ENCODE peak calls at places on chromosomes 13 and 19, in six cellular contexts. One of them, this sample, is unnamed.

GRCh38 chr13:112849500-112849899 is 119.5 kb upstream of the MCF2L start:
- DNase-seq in upper lobe of right lung: no peak
- DNase-seq in AG09319: no peak
- DNase-seq in thyroid gland: peak; percentile 78
- DNase-seq in ovary: no peak
- DNase-seq in fibroblast of mammary gland: peak; percentile 10
- DNase-seq in this sample: no peak

GRCh38 chr13:98332691-98333090 is 155.6 kb upstream of the RNF113B start:
- DNase-seq in upper lobe of right lung: no peak
- DNase-seq in AG09319: no peak
- DNase-seq in thyroid gland: no peak
- DNase-seq in ovary: no peak
- DNase-seq in fibroblast of mammary gland: no peak
- DNase-seq in this sample: no peak

GRCh38 chr13:34842466-34842865 is 99.6 kb upstream of the NBEA start:
- DNase-seq in upper lobe of right lung: no peak
- DNase-seq in AG09319: no peak
- DNase-seq in thyroid gland: no peak
- DNase-seq in ovary: no peak
- DNase-seq in fibroblast of mammary gland: no peak
- DNase-seq in this sample: peak; percentile 3

GRCh38 chr13:97117388-97117910 is 104.7 kb upstream of the MBNL2 start:
- DNase-seq in upper lobe of right lung: no peak
- DNase-seq in AG09319: no peak
- DNase-seq in thyroid gland: no peak
- DNase-seq in ovary: no peak
- DNase-seq in fibroblast of mammary gland: no peak
- DNase-seq in this sample: no peak

GRCh38 chr13:20945952-20946383 is 43.4 kb upstream of the XPO4 start:
- DNase-seq in upper lobe of right lung: peak; percentile 62
- DNase-seq in AG09319: no peak
- DNase-seq in thyroid gland: peak; percentile 9
- DNase-seq in ovary: no peak
- DNase-seq in fibroblast of mammary gland: no peak
- DNase-seq in this sample: peak; percentile 16

GRCh38 chr13:108948269-108948671 is 318.9 kb downstream of the MYO16 start:
- DNase-seq in upper lobe of right lung: no peak
- DNase-seq in AG09319: no peak
- DNase-seq in thyroid gland: no peak
- DNase-seq in ovary: no peak
- DNase-seq in fibroblast of mammary gland: peak; percentile 68
- DNase-seq in this sample: no peak

GRCh38 chr13:109412232-109412935 is 374.0 kb downstream of the IRS2 start:
- DNase-seq in upper lobe of right lung: no peak
- DNase-seq in AG09319: no peak
- DNase-seq in thyroid gland: peak; percentile 40
- DNase-seq in ovary: no peak
- DNase-seq in fibroblast of mammary gland: no peak
- DNase-seq in this sample: no peak

GRCh38 chr19:35710784-35711723 is 6.7 kb downstream of the ZBTB32 start:
- DNase-seq in upper lobe of right lung: no peak
- DNase-seq in AG09319: no peak
- DNase-seq in thyroid gland: no peak
- DNase-seq in ovary: no peak
- DNase-seq in fibroblast of mammary gland: peak; percentile 13
- DNase-seq in this sample: peak; percentile 83

GRCh38 chr13:26837997-26838396 is 77.4 kb upstream of the GPR12 start:
- DNase-seq in upper lobe of right lung: no peak
- DNase-seq in AG09319: no peak
- DNase-seq in thyroid gland: no peak
- DNase-seq in ovary: no peak
- DNase-seq in fibroblast of mammary gland: no peak
- DNase-seq in this sample: no peak

GRCh38 chr13:80668452-80668851 is 327.5 kb upstream of the SPRY2 start:
- DNase-seq in upper lobe of right lung: no peak
- DNase-seq in AG09319: no peak
- DNase-seq in thyroid gland: no peak
- DNase-seq in ovary: no peak
- DNase-seq in fibroblast of mammary gland: peak; percentile 20
- DNase-seq in this sample: no peak

GRCh38 chr13:48826039-48826438 is 149.7 kb upstream of the FNDC3A start:
- DNase-seq in upper lobe of right lung: no peak
- DNase-seq in AG09319: no peak
- DNase-seq in thyroid gland: no peak
- DNase-seq in ovary: no peak
- DNase-seq in fibroblast of mammary gland: no peak
- DNase-seq in this sample: no peak

GRCh38 chr13:47117268-47117667 is 220.4 kb upstream of the HTR2A start:
- DNase-seq in upper lobe of right lung: no peak
- DNase-seq in AG09319: peak; percentile 11
- DNase-seq in thyroid gland: no peak
- DNase-seq in ovary: no peak
- DNase-seq in fibroblast of mammary gland: peak; percentile 85
- DNase-seq in this sample: no peak

DNA sequence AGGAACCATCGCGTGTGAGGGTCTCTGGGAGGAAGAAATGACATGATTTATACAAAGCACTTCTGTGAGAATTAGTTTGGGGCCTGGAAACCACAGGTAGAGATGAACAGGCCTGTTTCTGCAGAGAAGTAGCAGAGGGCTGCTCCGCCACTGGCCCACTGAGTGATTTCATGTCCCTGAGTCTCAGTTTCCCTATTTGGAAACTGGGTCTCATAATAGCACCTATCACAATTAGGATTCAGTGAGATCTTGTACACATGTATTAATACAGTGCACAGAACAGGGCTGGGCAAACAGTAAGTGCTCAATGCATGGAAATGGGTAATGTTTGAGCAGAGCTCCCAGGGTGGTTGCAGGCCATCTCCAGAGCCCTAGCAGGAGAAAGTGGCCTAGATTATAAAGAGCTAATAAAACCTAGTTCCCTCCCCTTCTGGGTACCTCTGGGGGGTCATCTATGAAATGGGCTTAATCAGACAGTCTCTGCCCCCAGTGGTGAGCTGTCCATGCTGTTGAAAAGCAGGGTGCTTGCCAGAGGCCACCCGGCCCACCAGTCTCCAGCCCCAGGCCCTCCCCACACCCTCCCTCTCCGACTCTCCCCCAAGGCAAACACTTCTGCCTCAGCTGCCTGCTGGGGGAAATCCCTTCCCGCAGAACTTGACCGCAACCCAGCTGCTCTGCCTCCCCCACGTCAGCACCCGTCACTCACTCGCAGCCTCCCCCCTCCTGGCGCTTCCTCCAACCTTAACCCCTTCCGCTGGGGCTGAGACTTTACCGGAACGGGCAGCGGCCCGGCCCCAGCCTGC is 4.5 kb downstream of the BCL3 start:
- DNase-seq in upper lobe of right lung: peak; percentile 97
- DNase-seq in AG09319: peak; percentile 92
- DNase-seq in thyroid gland: peak; percentile 86
- DNase-seq in ovary: peak; percentile 83
- DNase-seq in fibroblast of mammary gland: peak; percentile 98
- DNase-seq in this sample: peak; percentile 95
- TF ChIP-seq CTCF in upper lobe of right lung: peak; percentile 21
- TF ChIP-seq CTCF in AG09319: no peak
- TF ChIP-seq CTCF in thyroid gland: no peak
- TF ChIP-seq CTCF in ovary: no peak
- TF ChIP-seq CTCF in fibroblast of mammary gland: no peak
- TF ChIP-seq CTCF in this sample: no peak

GRCh38 chr19:1252818-1253513 is 4.6 kb downstream of the MIDN start:
- DNase-seq in upper lobe of right lung: peak; percentile 97
- DNase-seq in AG09319: peak; percentile 96
- DNase-seq in thyroid gland: peak; percentile 87
- DNase-seq in ovary: peak; percentile 93
- DNase-seq in fibroblast of mammary gland: peak; percentile 98
- DNase-seq in this sample: peak; percentile 76
- TF ChIP-seq CTCF in upper lobe of right lung: no peak
- TF ChIP-seq CTCF in AG09319: peak; percentile 5
- TF ChIP-seq CTCF in thyroid gland: no peak
- TF ChIP-seq CTCF in ovary: peak; percentile 31
- TF ChIP-seq CTCF in fibroblast of mammary gland: peak; percentile 1
- TF ChIP-seq CTCF in this sample: peak; percentile 15

DNA sequence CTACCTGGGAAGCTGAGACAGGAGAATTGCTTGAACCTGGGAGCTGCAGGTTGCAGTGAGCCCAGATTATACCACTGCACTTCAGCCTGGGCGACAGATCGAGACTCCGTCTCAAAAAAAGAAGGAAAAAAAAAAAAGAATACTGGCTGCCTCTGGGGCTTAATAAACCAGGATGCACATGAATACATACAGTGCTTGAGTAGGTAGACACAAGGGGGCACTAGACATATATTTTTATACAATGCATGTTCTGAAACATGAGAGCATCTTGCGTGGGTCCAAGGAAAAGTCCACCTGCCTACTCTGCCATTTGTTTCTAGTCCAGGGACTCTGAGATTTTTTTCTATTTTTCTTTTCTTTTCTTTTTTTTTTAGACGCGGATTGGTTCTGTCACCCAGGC is 31.2 kb downstream of the KEAP1 start:
- DNase-seq in upper lobe of right lung: no peak
- DNase-seq in AG09319: no peak
- DNase-seq in thyroid gland: no peak
- DNase-seq in ovary: no peak
- DNase-seq in fibroblast of mammary gland: peak; percentile 54
- DNase-seq in this sample: no peak
- TF ChIP-seq CTCF in upper lobe of right lung: peak; percentile 38
- TF ChIP-seq CTCF in AG09319: peak; percentile 28
- TF ChIP-seq CTCF in thyroid gland: no peak
- TF ChIP-seq CTCF in ovary: no peak
- TF ChIP-seq CTCF in fibroblast of mammary gland: peak; percentile 43
- TF ChIP-seq CTCF in this sample: peak; percentile 49

GRCh38 chr19:18439025-18439909 is 1.3 kb upstream of the ISYNA1 start:
- DNase-seq in upper lobe of right lung: no peak
- DNase-seq in AG09319: no peak
- DNase-seq in thyroid gland: no peak
- DNase-seq in ovary: peak; percentile 70
- DNase-seq in fibroblast of mammary gland: peak; percentile 54
- DNase-seq in this sample: no peak

GRCh38 chr19:18440936-18441803 is 3.2 kb upstream of the ISYNA1 start:
- DNase-seq in upper lobe of right lung: no peak
- DNase-seq in AG09319: no peak
- DNase-seq in thyroid gland: no peak
- DNase-seq in ovary: peak; percentile 36
- DNase-seq in fibroblast of mammary gland: no peak
- DNase-seq in this sample: no peak

GRCh38 chr19:18439910-18440237 is 1.9 kb upstream of the ISYNA1 start:
- DNase-seq in upper lobe of right lung: no peak
- DNase-seq in AG09319: no peak
- DNase-seq in thyroid gland: no peak
- DNase-seq in ovary: no peak
- DNase-seq in fibroblast of mammary gland: no peak
- DNase-seq in this sample: no peak

GRCh38 chr19:18441804-18442788 is 4.2 kb upstream of the ISYNA1 start:
- DNase-seq in upper lobe of right lung: no peak
- DNase-seq in AG09319: no peak
- DNase-seq in thyroid gland: no peak
- DNase-seq in ovary: no peak
- DNase-seq in fibroblast of mammary gland: no peak
- DNase-seq in this sample: no peak

GRCh38 chr19:18440421-18440877 is 2.5 kb upstream of the ISYNA1 start:
- DNase-seq in upper lobe of right lung: no peak
- DNase-seq in AG09319: no peak
- DNase-seq in thyroid gland: no peak
- DNase-seq in ovary: peak; percentile 53
- DNase-seq in fibroblast of mammary gland: no peak
- DNase-seq in this sample: no peak
- TF ChIP-seq CTCF in upper lobe of right lung: peak; percentile 17
- TF ChIP-seq CTCF in AG09319: peak; percentile 30
- TF ChIP-seq CTCF in thyroid gland: no peak
- TF ChIP-seq CTCF in ovary: no peak
- TF ChIP-seq CTCF in fibroblast of mammary gland: peak; percentile 27
- TF ChIP-seq CTCF in this sample: peak; percentile 52

GRCh38 chr19:40570313-40571004 is 6.2 kb upstream of the SHKBP1 start:
- DNase-seq in upper lobe of right lung: peak; percentile 100
- DNase-seq in AG09319: peak; percentile 99
- DNase-seq in thyroid gland: peak; percentile 99
- DNase-seq in ovary: peak; percentile 99
- DNase-seq in fibroblast of mammary gland: peak; percentile 99
- DNase-seq in this sample: peak; percentile 97
- TF ChIP-seq CTCF in upper lobe of right lung: no peak
- TF ChIP-seq CTCF in AG09319: no peak
- TF ChIP-seq CTCF in thyroid gland: no peak
- TF ChIP-seq CTCF in ovary: no peak
- TF ChIP-seq CTCF in fibroblast of mammary gland: no peak
- TF ChIP-seq CTCF in this sample: no peak

GRCh38 chr19:13902993-13903555 is 2.8 kb downstream of the BRME1 start:
- DNase-seq in upper lobe of right lung: no peak
- DNase-seq in AG09319: no peak
- DNase-seq in thyroid gland: no peak
- DNase-seq in ovary: no peak
- DNase-seq in fibroblast of mammary gland: peak; percentile 15
- DNase-seq in this sample: no peak
- TF ChIP-seq CTCF in upper lobe of right lung: peak; percentile 40
- TF ChIP-seq CTCF in AG09319: peak; percentile 6
- TF ChIP-seq CTCF in thyroid gland: no peak
- TF ChIP-seq CTCF in ovary: no peak
- TF ChIP-seq CTCF in fibroblast of mammary gland: peak; percentile 38
- TF ChIP-seq CTCF in this sample: peak; percentile 45